ENCODE peak calls at places on chromosomes 13 and 19, in five cellular contexts. F is tibial nerve, D is NCI-H146, S is iPS-NIHi11, O is brain microvascular endothelial cell. U is an unnamed sample.

GRCh38 chr13:54387607-54388006 is 1359.0 kb downstream of the OLFM4 start:
- DNase-seq in O (no peak), S (peak), F (no peak), D (no peak), U (no peak)

GRCh38 chr19:34474233-34474989 is 7.1 kb upstream of the WTIP start:
- DNase-seq in S (no peak), D (no peak), O (no peak), F (no peak), U (no peak)

GRCh38 chr13:44165172-44165894 is 208.3 kb upstream of the SERP2 start:
- DNase-seq in O (no peak), D (no peak), F (no peak), S (no peak), U (no peak)

GRCh38 chr13:112510987-112511715 is 76.8 kb downstream of the TUBGCP3 start:
- DNase-seq in D (no peak), F (no peak), O (peak), S (no peak), U (peak)

GRCh38 chr19:1453525-1454371 is 3.8 kb downstream of the APC2 start:
- DNase-seq in O (no peak), D (no peak), S (no peak), F (peak), U (peak)

GRCh38 chr19:2274937-2275535 is 6.9 kb downstream of the PEAK3 start:
- DNase-seq in O (peak), F (no peak), S (peak), D (peak), U (peak)

GRCh38 chr13:29849731-29850212 is 645 bp downstream of the UBL3 start:
- DNase-seq in O (peak), D (peak), S (peak), F (no peak), U (peak)

GRCh38 chr13:94712812-94713555 is 639 bp upstream of the SOX21 start:
- DNase-seq in F (no peak), S (peak), D (peak), O (no peak), U (peak)

GRCh38 chr19:53771133-53771532 is 53.0 kb downstream of the NLRP12 start:
- DNase-seq in D (no peak), F (no peak), S (no peak), O (no peak), U (no peak)

GRCh38 chr13:75812751-75813181 is 176.6 kb downstream of the LMO7 start:
- DNase-seq in O (peak), F (no peak), S (no peak), D (no peak), U (no peak)

GRCh38 chr13:112325142-112325808 is 50.9 kb upstream of the SPACA7 start:
- DNase-seq in F (no peak), O (no peak), S (no peak), D (peak), U (peak)

GRCh38 chr13:111626371-111627305 is 306.2 kb downstream of the TEX29 start:
- DNase-seq in D (no peak), S (no peak), O (no peak), F (no peak), U (no peak)

GRCh38 chr13:33322474-33322827 is 36.9 kb upstream of the STARD13 start:
- DNase-seq in S (no peak), D (no peak), F (no peak), O (peak), U (no peak)

GRCh38 chr13:113947321-113948033 is 26.4 kb downstream of the C13orf46 start:
- DNase-seq in D (peak), O (peak), S (no peak), F (peak), U (peak)

GRCh38 chr19:416416-416815 is 7.5 kb upstream of the C2CD4C start:
- DNase-seq in S (no peak), F (no peak), D (no peak), O (no peak), U (no peak)

GRCh38 chr13:58056411-58056810 is 424.9 kb downstream of the PCDH17 start:
- DNase-seq in O (no peak), D (no peak), S (no peak), F (no peak), U (no peak)

GRCh38 chr19:10503002-10503789 is at the start of gene KEAP1:
- DNase-seq in O (no peak), D (peak), S (peak), F (no peak), U (peak)

GRCh38 chr19:33797821-33798633 is 1.4 kb downstream of the KCTD15 start:
- DNase-seq in D (no peak), F (no peak), S (peak), O (no peak), U (peak)

GRCh38 chr19:2171349-2172145 is 7.8 kb downstream of the DOT1L start:
- DNase-seq in F (no peak), D (peak), O (no peak), S (peak), U (peak)